ENCODE peak calls at places on chromosomes 6 and 20, in six cellular contexts. I, S, C, L, B and E are unnamed samples.

GRCh38 chr6:33628401-33628964 is 7.4 kb downstream of the ITPR3 start:
- DNase-seq in I (no peak), S (no peak), C (no peak), L (no peak), B (no peak), E (no peak)

GRCh38 chr6:70901324-70901723 is 55.5 kb downstream of the B3GAT2 start:
- DNase-seq in I (no peak), S (no peak), C (no peak), L (peak), B (no peak), E (no peak)

GRCh38 chr6:21005816-21006553 is 471.7 kb downstream of the CDKAL1 start:
- DNase-seq in I (no peak), S (no peak), C (peak), L (peak), B (no peak), E (peak)

GRCh38 chr6:25050356-25050755 is 114.6 kb upstream of the RIPOR2 start:
- DNase-seq in I (no peak), S (no peak), C (peak), L (peak), B (no peak), E (peak)

GRCh38 chr6:33620158-33620583 is 951 bp upstream of the ITPR3 start:
- DNase-seq in I (peak), S (no peak), C (peak), L (no peak), B (no peak), E (peak)

GRCh38 chr6:37206674-37207073 is 36.7 kb downstream of the PIM1 start:
- DNase-seq in I (no peak), S (no peak), C (no peak), L (no peak), B (no peak), E (no peak)

GRCh38 chr6:89509719-89510339 is 76.9 kb downstream of the ANKRD6 start:
- DNase-seq in I (no peak), S (no peak), C (no peak), L (peak), B (no peak), E (no peak)

GRCh38 chr6:95357380-95358025 is 219.8 kb upstream of the MANEA start:
- DNase-seq in I (no peak), S (no peak), C (no peak), L (no peak), B (no peak), E (no peak)

GRCh38 chr6:124882580-124883393 is 79.5 kb upstream of the RNF217 start:
- DNase-seq in I (no peak), S (no peak), C (peak), L (peak), B (no peak), E (peak)

GRCh38 chr6:119234941-119235340 is 114.6 kb downstream of the MAN1A1 start:
- DNase-seq in I (no peak), S (no peak), C (no peak), L (no peak), B (no peak), E (no peak)

GRCh38 chr20:16860914-16861313 is 112.8 kb downstream of the OTOR start:
- DNase-seq in I (no peak), S (no peak), C (no peak), L (no peak), B (no peak), E (no peak)

GRCh38 chr20:12458241-12458640 is 540.5 kb downstream of the BTBD3 start:
- DNase-seq in I (no peak), S (no peak), C (no peak), L (no peak), B (no peak), E (no peak)

GRCh38 chr6:118709859-118710350 is 58.5 kb upstream of the CEP85L start:
- DNase-seq in I (no peak), S (no peak), C (peak), L (peak), B (no peak), E (peak)

GRCh38 chr20:20353574-20353973 is 14.3 kb upstream of the INSM1 start:
- DNase-seq in I (no peak), S (no peak), C (no peak), L (no peak), B (no peak), E (no peak)

GRCh38 chr20:64038252-64038578 is 2.2 kb downstream of the C20orf204 start:
- DNase-seq in I (no peak), S (no peak), C (no peak), L (no peak), B (no peak), E (no peak)

GRCh38 chr6:106804238-106805016 is 170.1 kb downstream of the CD24 start:
- DNase-seq in I (no peak), S (peak), C (peak), L (no peak), B (no peak), E (no peak)

GRCh38 chr20:44552950-44553908 is 29.1 kb upstream of the PKIG start:
- DNase-seq in I (no peak), S (no peak), C (peak), L (peak), B (no peak), E (peak)

GRCh38 chr6:147222160-147222838 is 18.1 kb downstream of the STXBP5 start:
- DNase-seq in I (no peak), S (no peak), C (peak), L (peak), B (no peak), E (peak)

GRCh38 chr6:128600397-128600951 is 80.1 kb upstream of the PTPRK start:
- DNase-seq in I (no peak), S (no peak), C (peak), L (peak), B (no peak), E (peak)

GRCh38 chr6:834190-834589 is 141.3 kb upstream of the EXOC2 start:
- DNase-seq in I (no peak), S (no peak), C (no peak), L (no peak), B (no peak), E (no peak)

GRCh38 chr6:16496982-16497823 is 258.8 kb downstream of the GMPR start:
- DNase-seq in I (no peak), S (peak), C (no peak), L (no peak), B (no peak), E (no peak)